ENCODE peak calls at places on chromosomes 2 and 18, in ten cellular contexts. U, A, E, W, I, R, H, P, Y and D are unnamed samples.

GRCh38 chr2:219497495-219498279 is 1.0 kb upstream of the GMPPA start:
- DNase-seq in R (peak; percentile 88), E (peak; percentile 95), I (peak; percentile 97), P (peak; percentile 97), H (peak; percentile 85), Y (peak; percentile 93), W (peak; percentile 96), U (peak; percentile 74), A (peak; percentile 76), D (peak; percentile 94)

GRCh38 chr18:49047540-49047939 is 96.8 kb upstream of the SMAD7 start:
- DNase-seq in R (no peak), U (no peak), H (no peak), P (no peak), I (no peak), A (no peak), Y (no peak), E (no peak), W (no peak), D (no peak)

GRCh38 chr2:214079032-214079431 is 331.8 kb upstream of the VWC2L start:
- DNase-seq in A (no peak), R (no peak), P (no peak), U (no peak), I (no peak), W (no peak), Y (no peak), E (no peak), H (no peak), D (no peak)

GRCh38 chr2:109376796-109377495 is 236.8 kb downstream of the SEPTIN10 start:
- DNase-seq in A (peak; percentile 29), I (peak; percentile 42), W (no peak), U (peak; percentile 54), R (no peak), H (no peak), Y (peak; percentile 36), E (no peak), P (peak; percentile 81), D (no peak)

GRCh38 chr18:47826157-47827074 is 104.0 kb downstream of the SMAD2 start:
- DNase-seq in U (no peak), R (no peak), W (no peak), I (no peak), P (no peak), A (no peak), Y (no peak), H (no peak), E (peak; percentile 10), D (no peak)

GRCh38 chr18:80225685-80226084 is 21.6 kb downstream of the PARD6G start:
- DNase-seq in W (no peak), Y (no peak), A (no peak), R (no peak), E (no peak), U (no peak), P (no peak), I (no peak), H (no peak), D (no peak)

GRCh38 chr18:44579028-44579692 is 101.5 kb upstream of the SETBP1 start:
- DNase-seq in U (peak; percentile 63), P (no peak), A (no peak), H (no peak), W (no peak), I (no peak), Y (no peak), E (no peak), R (peak; percentile 6), D (no peak)

GRCh38 chr2:12106440-12107080 is 360.1 kb downstream of the LPIN1 start:
- DNase-seq in I (peak; percentile 87), W (peak; percentile 85), A (no peak), P (no peak), U (peak; percentile 99), R (peak; percentile 61), E (peak; percentile 38), H (no peak), Y (no peak), D (no peak)

GRCh38 chr2:232541195-232541960 is 1.9 kb downstream of the CHRNG start:
- DNase-seq in A (peak; percentile 47), Y (no peak), U (no peak), R (no peak), W (no peak), H (no peak), E (no peak), I (peak; percentile 34), P (peak; percentile 75), D (no peak)

GRCh38 chr2:232543928-232544631 is 4.6 kb downstream of the CHRNG start:
- DNase-seq in A (peak; percentile 49), H (no peak), I (peak; percentile 51), Y (no peak), R (no peak), P (peak; percentile 82), E (no peak), W (no peak), U (no peak), D (no peak)

GRCh38 chr2:232543491-232543890 is 4.0 kb downstream of the CHRNG start:
- DNase-seq in H (no peak), E (no peak), I (peak; percentile 29), R (no peak), U (no peak), W (no peak), P (peak; percentile 76), A (no peak), Y (no peak), D (no peak)

GRCh38 chr2:232541961-232542714 is 2.6 kb downstream of the CHRNG start:
- DNase-seq in H (no peak), A (peak; percentile 39), W (no peak), I (peak; percentile 50), P (peak; percentile 50), R (no peak), U (no peak), E (no peak), Y (no peak), D (no peak)

GRCh38 chr2:232542715-232543467 is 3.4 kb downstream of the CHRNG start:
- DNase-seq in I (peak; percentile 53), Y (no peak), E (no peak), H (no peak), W (no peak), R (no peak), U (no peak), A (peak; percentile 39), P (peak; percentile 75), D (no peak)
- TF ChIP-seq POLR2A in I (no peak), Y (no peak), E (no peak), H (no peak), W (no peak), R (peak; percentile 6), U (no peak), A (no peak), P (no peak), D (no peak)

GRCh38 chr2:160294339-160294803 is 94.3 kb upstream of the ITGB6 start:
- DNase-seq in A (no peak), I (peak; percentile 83), P (peak; percentile 90), H (no peak), E (peak; percentile 29), Y (peak; percentile 60), U (peak; percentile 92), R (no peak), W (peak; percentile 65), D (peak; percentile 57)

GRCh38 chr2:160291382-160291781 is 91.3 kb upstream of the ITGB6 start:
- DNase-seq in E (no peak), Y (no peak), U (no peak), H (no peak), R (no peak), I (no peak), P (no peak), A (no peak), W (no peak), D (no peak)

GRCh38 chr2:160293401-160293911 is 93.4 kb upstream of the ITGB6 start:
- DNase-seq in A (no peak), E (no peak), R (no peak), P (no peak), H (no peak), I (peak; percentile 75), W (no peak), U (peak; percentile 94), Y (no peak), D (no peak)

GRCh38 chr2:160290590-160290989 is 90.5 kb upstream of the ITGB6 start:
- DNase-seq in I (no peak), H (no peak), R (no peak), W (no peak), P (no peak), Y (no peak), A (no peak), E (no peak), U (no peak), D (no peak)

DNA sequence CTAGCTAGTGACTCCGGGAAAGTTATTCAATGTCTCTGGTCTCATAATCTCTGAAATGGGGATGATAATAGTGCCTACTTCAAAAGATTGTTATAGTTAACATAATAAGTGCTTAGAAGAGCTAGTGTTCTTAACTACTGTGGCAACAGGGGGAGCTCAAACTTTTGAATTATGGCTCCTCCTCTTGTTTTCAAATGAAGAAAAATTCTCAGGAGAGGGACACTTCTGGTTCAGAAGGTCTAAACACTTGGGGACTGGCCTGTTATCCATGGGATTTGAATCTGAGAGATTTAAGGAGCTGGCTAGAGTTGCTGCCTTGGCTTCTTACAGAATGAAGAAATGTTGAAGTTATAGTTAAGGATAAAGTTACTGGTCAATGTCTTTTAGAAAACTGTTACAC is 92.2 kb upstream of the ITGB6 start:
- DNase-seq in P (no peak), A (no peak), W (no peak), U (peak; percentile 36), R (no peak), I (no peak), Y (no peak), H (no peak), E (no peak), D (no peak)
- TF ChIP-seq CTCF in P (no peak), A (no peak), W (no peak), U (no peak), R (no peak), I (no peak), Y (no peak), H (no peak), E (no peak), D (no peak)

DNA sequence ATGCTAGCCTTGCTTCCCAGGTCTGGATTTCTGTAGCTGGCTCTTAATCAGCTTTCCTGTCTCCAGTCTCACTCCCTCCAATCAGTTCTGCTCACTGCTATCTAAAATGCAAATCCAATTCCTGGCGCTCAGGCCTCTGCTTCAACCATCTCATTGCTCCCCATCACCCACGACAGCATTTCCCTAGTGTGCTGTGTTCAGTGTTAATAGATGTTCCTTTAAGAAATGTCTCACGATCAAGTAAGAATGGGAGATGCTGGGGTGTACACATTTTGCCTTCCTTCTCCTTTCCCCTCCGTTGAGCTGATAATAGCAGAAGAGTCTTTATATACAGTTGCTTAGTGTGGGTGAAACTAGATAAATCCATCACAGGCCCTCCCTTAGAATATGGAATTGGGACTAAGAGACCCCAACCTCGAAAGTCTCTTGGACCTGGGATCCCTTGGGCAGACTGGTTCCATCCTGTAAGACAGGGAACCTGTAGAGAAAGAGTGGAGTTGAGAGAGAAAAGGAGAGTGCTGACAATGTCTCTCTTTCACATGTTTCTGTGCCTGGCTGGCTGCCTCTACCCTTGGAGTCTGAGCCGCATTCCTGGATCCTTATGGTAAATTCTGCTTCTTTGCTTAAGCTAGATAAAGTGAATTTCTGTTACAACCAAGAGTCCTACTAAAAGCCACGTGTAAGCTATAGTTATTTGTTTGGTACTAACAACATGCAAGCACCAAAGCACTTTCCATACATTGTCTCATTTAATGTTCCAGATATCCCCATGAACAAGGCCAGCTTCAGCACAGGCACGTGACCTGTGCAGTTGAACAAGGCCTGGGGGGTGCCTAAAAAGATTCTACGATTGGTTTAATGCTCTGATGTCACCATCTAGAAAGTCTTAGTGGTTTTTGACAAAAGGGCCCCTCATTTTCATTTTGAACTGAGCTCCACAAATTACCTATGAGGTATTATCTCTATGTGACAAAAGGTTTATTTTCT is 1.9 kb upstream of the PUM2 start:
- DNase-seq in I (no peak), A (no peak), W (no peak), R (no peak), Y (no peak), P (no peak), H (no peak), U (no peak), E (no peak), D (no peak)
- H3K4me3 ChIP-seq in I (no peak overlapping the region), A (peak overlapping the region; percentile 78), W (no peak overlapping the region), R (no peak overlapping the region), Y (no peak overlapping the region), P (no peak overlapping the region), H (no peak overlapping the region), U (no peak overlapping the region), E (no peak overlapping the region), D (no peak overlapping the region)

DNA sequence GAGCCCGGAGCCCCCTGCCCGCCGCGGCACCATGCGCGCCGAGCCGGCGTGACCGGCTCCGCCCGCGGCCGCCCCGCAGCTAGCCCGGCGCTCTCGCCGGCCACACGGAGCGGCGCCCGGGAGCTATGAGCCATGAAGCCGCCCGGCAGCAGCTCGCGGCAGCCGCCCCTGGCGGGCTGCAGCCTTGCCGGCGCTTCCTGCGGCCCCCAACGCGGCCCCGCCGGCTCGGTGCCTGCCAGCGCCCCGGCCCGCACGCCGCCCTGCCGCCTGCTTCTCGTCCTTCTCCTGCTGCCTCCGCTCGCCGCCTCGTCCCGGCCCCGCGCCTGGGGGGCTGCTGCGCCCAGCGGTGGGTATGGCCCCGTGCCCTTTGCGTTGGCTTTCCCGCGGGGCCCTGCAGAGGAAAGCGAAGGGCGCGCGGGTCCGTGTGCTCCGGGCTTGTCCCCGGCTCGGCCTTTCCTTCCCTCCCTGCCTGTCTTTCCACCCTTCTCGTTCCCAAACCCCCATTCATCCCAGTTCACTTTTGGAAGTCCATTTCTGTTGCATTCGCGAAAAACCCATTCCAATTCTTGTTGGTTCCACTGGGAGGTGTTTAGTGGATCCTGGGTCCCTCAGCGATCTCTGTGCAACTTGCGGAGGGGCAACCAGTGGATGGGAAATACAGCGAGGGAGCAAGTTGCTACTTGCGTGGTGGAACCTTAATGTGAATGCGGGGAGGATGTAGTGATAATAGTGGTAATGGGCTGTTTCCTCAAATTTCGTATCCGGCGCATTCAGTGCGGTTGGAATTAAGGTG is 599 bp downstream of the ADAM23 start:
- DNase-seq in W (peak; percentile 34), E (no peak), Y (no peak), R (peak; percentile 46), H (no peak), A (peak; percentile 66), I (no peak), U (peak; percentile 22), P (no peak), D (peak; percentile 19)
- TF ChIP-seq POLR2A in W (no peak), E (no peak), Y (no peak), R (no peak), H (no peak), A (no peak), I (no peak), U (no peak), P (no peak), D (no peak)